ENCODE peak calls at places on chromosomes 3 and 15, in nine cellular contexts. One of them, this sample, is unnamed.

GRCh38 chr3:79339846-79340245 is 428.0 kb downstream of the ROBO1 start:
- DNase-seq in choroid plexus epithelial cell: no peak
- DNase-seq in H7: no peak
- DNase-seq in CD4-positive, CD25-positive, alpha-beta regulatory T cell: no peak
- DNase-seq in CD8-positive, alpha-beta T cell: no peak
- DNase-seq in uterus: no peak
- DNase-seq in brain microvascular endothelial cell: no peak
- DNase-seq in ovary: no peak
- DNase-seq in thoracic aorta: no peak
- DNase-seq in this sample: no peak

GRCh38 chr3:185070491-185071335 is 82.1 kb downstream of the C3orf70 start:
- DNase-seq in choroid plexus epithelial cell: peak; percentile 53
- DNase-seq in H7: peak; percentile 84
- DNase-seq in CD4-positive, CD25-positive, alpha-beta regulatory T cell: no peak
- DNase-seq in CD8-positive, alpha-beta T cell: no peak
- DNase-seq in uterus: no peak
- DNase-seq in brain microvascular endothelial cell: peak; percentile 38
- DNase-seq in ovary: no peak
- DNase-seq in thoracic aorta: no peak
- DNase-seq in this sample: no peak

GRCh38 chr3:171055336-171056178 is 29.0 kb upstream of the SLC2A2 start:
- DNase-seq in choroid plexus epithelial cell: peak; percentile 70
- DNase-seq in H7: no peak
- DNase-seq in CD4-positive, CD25-positive, alpha-beta regulatory T cell: no peak
- DNase-seq in CD8-positive, alpha-beta T cell: no peak
- DNase-seq in uterus: no peak
- DNase-seq in brain microvascular endothelial cell: peak; percentile 54
- DNase-seq in ovary: no peak
- DNase-seq in thoracic aorta: no peak
- DNase-seq in this sample: no peak

GRCh38 chr15:29822100-29822684 is at the start of gene TJP1:
- DNase-seq in choroid plexus epithelial cell: peak; percentile 85
- DNase-seq in H7: peak; percentile 94
- DNase-seq in CD4-positive, CD25-positive, alpha-beta regulatory T cell: no peak
- DNase-seq in CD8-positive, alpha-beta T cell: no peak
- DNase-seq in uterus: peak; percentile 73
- DNase-seq in brain microvascular endothelial cell: peak; percentile 60
- DNase-seq in ovary: peak; percentile 83
- DNase-seq in thoracic aorta: no peak
- DNase-seq in this sample: no peak

GRCh38 chr15:30992465-30992864 is 1.0 kb upstream of the MTMR10 start:
- DNase-seq in choroid plexus epithelial cell: no peak
- DNase-seq in H7: no peak
- DNase-seq in CD4-positive, CD25-positive, alpha-beta regulatory T cell: no peak
- DNase-seq in CD8-positive, alpha-beta T cell: no peak
- DNase-seq in uterus: no peak
- DNase-seq in brain microvascular endothelial cell: no peak
- DNase-seq in ovary: no peak
- DNase-seq in thoracic aorta: no peak
- DNase-seq in this sample: no peak

GRCh38 chr3:13391308-13391707 is 28.8 kb downstream of the NUP210 start:
- DNase-seq in choroid plexus epithelial cell: no peak
- DNase-seq in H7: peak; percentile 69
- DNase-seq in CD4-positive, CD25-positive, alpha-beta regulatory T cell: peak; percentile 16
- DNase-seq in CD8-positive, alpha-beta T cell: peak; percentile 38
- DNase-seq in uterus: no peak
- DNase-seq in brain microvascular endothelial cell: no peak
- DNase-seq in ovary: no peak
- DNase-seq in thoracic aorta: no peak
- DNase-seq in this sample: no peak

GRCh38 chr15:66617137-66618090 is 51.6 kb upstream of the LCTL start:
- DNase-seq in choroid plexus epithelial cell: peak; percentile 77
- DNase-seq in H7: peak; percentile 66
- DNase-seq in CD4-positive, CD25-positive, alpha-beta regulatory T cell: no peak
- DNase-seq in CD8-positive, alpha-beta T cell: no peak
- DNase-seq in uterus: peak; percentile 67
- DNase-seq in brain microvascular endothelial cell: peak; percentile 65
- DNase-seq in ovary: peak; percentile 71
- DNase-seq in thoracic aorta: peak; percentile 61
- DNase-seq in this sample: no peak

GRCh38 chr15:63727542-63727941 is 106.2 kb downstream of the HERC1 start:
- DNase-seq in choroid plexus epithelial cell: no peak
- DNase-seq in H7: no peak
- DNase-seq in CD4-positive, CD25-positive, alpha-beta regulatory T cell: no peak
- DNase-seq in CD8-positive, alpha-beta T cell: no peak
- DNase-seq in uterus: no peak
- DNase-seq in brain microvascular endothelial cell: no peak
- DNase-seq in ovary: no peak
- DNase-seq in thoracic aorta: no peak
- DNase-seq in this sample: no peak

GRCh38 chr15:48419896-48420295 is 88.7 kb downstream of the DUT start:
- DNase-seq in choroid plexus epithelial cell: no peak
- DNase-seq in H7: no peak
- DNase-seq in CD4-positive, CD25-positive, alpha-beta regulatory T cell: no peak
- DNase-seq in CD8-positive, alpha-beta T cell: no peak
- DNase-seq in uterus: no peak
- DNase-seq in brain microvascular endothelial cell: no peak
- DNase-seq in ovary: no peak
- DNase-seq in thoracic aorta: no peak
- DNase-seq in this sample: no peak

GRCh38 chr15:92690370-92690769 is 34.8 kb upstream of the FAM174B start:
- DNase-seq in choroid plexus epithelial cell: no peak
- DNase-seq in H7: no peak
- DNase-seq in CD4-positive, CD25-positive, alpha-beta regulatory T cell: no peak
- DNase-seq in CD8-positive, alpha-beta T cell: no peak
- DNase-seq in uterus: no peak
- DNase-seq in brain microvascular endothelial cell: no peak
- DNase-seq in ovary: no peak
- DNase-seq in thoracic aorta: no peak
- DNase-seq in this sample: no peak

GRCh38 chr3:53518495-53518981 is 24.1 kb downstream of the CACNA1D start:
- DNase-seq in choroid plexus epithelial cell: peak; percentile 8
- DNase-seq in H7: no peak
- DNase-seq in CD4-positive, CD25-positive, alpha-beta regulatory T cell: no peak
- DNase-seq in CD8-positive, alpha-beta T cell: no peak
- DNase-seq in uterus: peak; percentile 47
- DNase-seq in brain microvascular endothelial cell: no peak
- DNase-seq in ovary: no peak
- DNase-seq in thoracic aorta: no peak
- DNase-seq in this sample: no peak

GRCh38 chr15:75775296-75776074 is 62.8 kb upstream of the CSPG4 start:
- DNase-seq in choroid plexus epithelial cell: no peak
- DNase-seq in H7: peak; percentile 84
- DNase-seq in CD4-positive, CD25-positive, alpha-beta regulatory T cell: no peak
- DNase-seq in CD8-positive, alpha-beta T cell: no peak
- DNase-seq in uterus: no peak
- DNase-seq in brain microvascular endothelial cell: no peak
- DNase-seq in ovary: no peak
- DNase-seq in thoracic aorta: no peak
- DNase-seq in this sample: peak; percentile 40

GRCh38 chr3:61521229-61521628 is 40.1 kb upstream of the PTPRG start:
- DNase-seq in choroid plexus epithelial cell: no peak
- DNase-seq in H7: peak; percentile 32
- DNase-seq in CD4-positive, CD25-positive, alpha-beta regulatory T cell: no peak
- DNase-seq in CD8-positive, alpha-beta T cell: no peak
- DNase-seq in uterus: no peak
- DNase-seq in brain microvascular endothelial cell: no peak
- DNase-seq in ovary: no peak
- DNase-seq in thoracic aorta: no peak
- DNase-seq in this sample: no peak

GRCh38 chr3:126019683-126020082 is 50.7 kb downstream of the ROPN1B start:
- DNase-seq in choroid plexus epithelial cell: no peak
- DNase-seq in H7: no peak
- DNase-seq in CD4-positive, CD25-positive, alpha-beta regulatory T cell: no peak
- DNase-seq in CD8-positive, alpha-beta T cell: no peak
- DNase-seq in uterus: no peak
- DNase-seq in brain microvascular endothelial cell: no peak
- DNase-seq in ovary: no peak
- DNase-seq in thoracic aorta: no peak
- DNase-seq in this sample: no peak

GRCh38 chr15:79018960-79019359 is 71.6 kb downstream of the RASGRF1 start:
- DNase-seq in choroid plexus epithelial cell: no peak
- DNase-seq in H7: no peak
- DNase-seq in CD4-positive, CD25-positive, alpha-beta regulatory T cell: no peak
- DNase-seq in CD8-positive, alpha-beta T cell: no peak
- DNase-seq in uterus: no peak
- DNase-seq in brain microvascular endothelial cell: no peak
- DNase-seq in ovary: no peak
- DNase-seq in thoracic aorta: no peak
- DNase-seq in this sample: no peak

GRCh38 chr3:142680710-142681109 is 43.1 kb upstream of the TRPC1 start:
- DNase-seq in choroid plexus epithelial cell: peak; percentile 22
- DNase-seq in H7: no peak
- DNase-seq in CD4-positive, CD25-positive, alpha-beta regulatory T cell: no peak
- DNase-seq in CD8-positive, alpha-beta T cell: no peak
- DNase-seq in uterus: no peak
- DNase-seq in brain microvascular endothelial cell: no peak
- DNase-seq in ovary: no peak
- DNase-seq in thoracic aorta: no peak
- DNase-seq in this sample: no peak

GRCh38 chr15:40510201-40510600 is 39.4 kb downstream of the CHST14 start:
- DNase-seq in choroid plexus epithelial cell: peak; percentile 59
- DNase-seq in H7: no peak
- DNase-seq in CD4-positive, CD25-positive, alpha-beta regulatory T cell: no peak
- DNase-seq in CD8-positive, alpha-beta T cell: no peak
- DNase-seq in uterus: no peak
- DNase-seq in brain microvascular endothelial cell: no peak
- DNase-seq in ovary: no peak
- DNase-seq in thoracic aorta: no peak
- DNase-seq in this sample: no peak

GRCh38 chr15:75036269-75036668 is 12.9 kb downstream of the PPCDC start:
- DNase-seq in choroid plexus epithelial cell: peak; percentile 49
- DNase-seq in H7: peak; percentile 88
- DNase-seq in CD4-positive, CD25-positive, alpha-beta regulatory T cell: no peak
- DNase-seq in CD8-positive, alpha-beta T cell: no peak
- DNase-seq in uterus: no peak
- DNase-seq in brain microvascular endothelial cell: no peak
- DNase-seq in ovary: no peak
- DNase-seq in thoracic aorta: no peak
- DNase-seq in this sample: no peak

DNA sequence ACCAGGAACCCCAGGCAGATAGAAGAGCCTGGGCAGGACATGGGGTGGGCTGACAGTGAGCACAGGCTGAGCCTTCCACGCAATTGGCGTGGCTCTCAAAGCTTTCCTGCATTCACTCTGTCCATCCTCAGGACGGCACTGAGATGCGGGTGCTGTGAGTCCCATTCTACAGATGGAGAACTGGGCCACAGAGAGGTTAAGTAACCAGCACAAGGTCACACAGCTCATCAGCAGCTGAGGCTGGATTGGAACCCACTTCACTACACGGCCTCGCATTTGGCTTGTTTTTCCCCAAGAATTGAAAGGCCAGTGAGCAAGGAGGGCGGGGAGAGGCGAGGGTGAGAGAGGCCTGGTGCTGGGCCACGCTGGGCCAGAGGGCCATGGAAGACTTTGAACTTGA is 36.0 kb upstream of the GRIP2 start:
- DNase-seq in choroid plexus epithelial cell: no peak
- DNase-seq in H7: no peak
- DNase-seq in CD4-positive, CD25-positive, alpha-beta regulatory T cell: no peak
- DNase-seq in CD8-positive, alpha-beta T cell: no peak
- DNase-seq in uterus: no peak
- DNase-seq in brain microvascular endothelial cell: no peak
- DNase-seq in ovary: no peak
- DNase-seq in thoracic aorta: no peak
- DNase-seq in this sample: no peak
- H3K4me3 ChIP-seq in choroid plexus epithelial cell: no peak overlapping the region
- H3K4me3 ChIP-seq in H7: no peak overlapping the region
- H3K4me3 ChIP-seq in CD4-positive, CD25-positive, alpha-beta regulatory T cell: no peak overlapping the region
- H3K4me3 ChIP-seq in CD8-positive, alpha-beta T cell: no peak overlapping the region
- H3K4me3 ChIP-seq in uterus: no peak overlapping the region
- H3K4me3 ChIP-seq in brain microvascular endothelial cell: no peak overlapping the region
- H3K4me3 ChIP-seq in ovary: no peak overlapping the region
- H3K4me3 ChIP-seq in thoracic aorta: no peak overlapping the region
- H3K4me3 ChIP-seq in this sample: no peak overlapping the region

GRCh38 chr3:20043825-20044224 is 3.6 kb downstream of the KAT2B start:
- DNase-seq in choroid plexus epithelial cell: no peak
- DNase-seq in H7: no peak
- DNase-seq in CD4-positive, CD25-positive, alpha-beta regulatory T cell: no peak
- DNase-seq in CD8-positive, alpha-beta T cell: no peak
- DNase-seq in uterus: no peak
- DNase-seq in brain microvascular endothelial cell: no peak
- DNase-seq in ovary: no peak
- DNase-seq in thoracic aorta: no peak
- DNase-seq in this sample: no peak
- H3K4me3 ChIP-seq in choroid plexus epithelial cell: no peak overlapping the region
- H3K4me3 ChIP-seq in H7: no peak overlapping the region
- H3K4me3 ChIP-seq in CD4-positive, CD25-positive, alpha-beta regulatory T cell: peak overlapping the region; percentile 80
- H3K4me3 ChIP-seq in CD8-positive, alpha-beta T cell: peak overlapping the region; percentile 45
- H3K4me3 ChIP-seq in uterus: no peak overlapping the region
- H3K4me3 ChIP-seq in brain microvascular endothelial cell: no peak overlapping the region
- H3K4me3 ChIP-seq in ovary: no peak overlapping the region
- H3K4me3 ChIP-seq in thoracic aorta: peak overlapping the region; percentile 65
- H3K4me3 ChIP-seq in this sample: no peak overlapping the region

GRCh38 chr3:119357190-119357589 is 63.0 kb downstream of the ARHGAP31 start:
- DNase-seq in choroid plexus epithelial cell: peak; percentile 45
- DNase-seq in H7: no peak
- DNase-seq in CD4-positive, CD25-positive, alpha-beta regulatory T cell: no peak
- DNase-seq in CD8-positive, alpha-beta T cell: no peak
- DNase-seq in uterus: no peak
- DNase-seq in brain microvascular endothelial cell: no peak
- DNase-seq in ovary: no peak
- DNase-seq in thoracic aorta: no peak
- DNase-seq in this sample: no peak
- H3K4me3 ChIP-seq in choroid plexus epithelial cell: peak overlapping the region; percentile 27
- H3K4me3 ChIP-seq in H7: no peak overlapping the region
- H3K4me3 ChIP-seq in CD4-positive, CD25-positive, alpha-beta regulatory T cell: no peak overlapping the region
- H3K4me3 ChIP-seq in CD8-positive, alpha-beta T cell: no peak overlapping the region
- H3K4me3 ChIP-seq in uterus: no peak overlapping the region
- H3K4me3 ChIP-seq in brain microvascular endothelial cell: no peak overlapping the region
- H3K4me3 ChIP-seq in ovary: no peak overlapping the region
- H3K4me3 ChIP-seq in thoracic aorta: peak overlapping the region; percentile 32
- H3K4me3 ChIP-seq in this sample: no peak overlapping the region

DNA sequence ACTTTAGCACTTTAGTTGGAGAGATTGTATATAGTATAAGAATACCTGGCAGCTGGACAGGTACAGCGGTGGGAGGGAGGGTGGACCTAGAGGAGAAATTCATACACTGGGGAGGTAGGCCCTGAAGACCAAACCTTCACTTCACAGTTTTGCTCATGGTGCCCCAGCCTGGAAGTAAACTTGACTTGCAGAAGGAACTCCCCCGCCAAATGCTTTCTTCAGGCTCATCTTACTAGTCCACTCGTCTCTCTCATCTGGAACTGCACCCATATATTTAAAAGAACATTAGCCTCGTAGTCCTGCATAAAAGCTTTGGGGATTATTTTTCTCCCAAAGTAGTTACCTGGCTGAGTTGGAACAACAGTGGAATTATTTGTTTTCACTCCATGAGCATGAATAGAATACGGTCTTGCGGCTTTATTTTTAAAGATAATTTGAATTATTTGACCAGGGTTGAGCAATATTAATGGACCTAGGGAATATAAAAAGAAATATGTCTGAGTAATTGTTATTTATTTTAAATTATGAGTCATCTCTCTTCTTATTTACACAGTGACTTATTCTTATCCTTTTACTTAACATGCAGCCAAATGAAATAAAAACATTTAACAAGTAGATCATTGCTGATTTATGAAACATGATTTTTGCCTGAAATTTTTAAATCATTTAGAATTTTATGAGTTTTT is 25.5 kb upstream of the CP start:
- DNase-seq in choroid plexus epithelial cell: peak; percentile 51
- DNase-seq in H7: no peak
- DNase-seq in CD4-positive, CD25-positive, alpha-beta regulatory T cell: no peak
- DNase-seq in CD8-positive, alpha-beta T cell: no peak
- DNase-seq in uterus: peak; percentile 53
- DNase-seq in brain microvascular endothelial cell: peak; percentile 28
- DNase-seq in ovary: no peak
- DNase-seq in thoracic aorta: no peak
- DNase-seq in this sample: no peak
- H3K4me3 ChIP-seq in choroid plexus epithelial cell: no peak overlapping the region
- H3K4me3 ChIP-seq in H7: no peak overlapping the region
- H3K4me3 ChIP-seq in CD4-positive, CD25-positive, alpha-beta regulatory T cell: no peak overlapping the region
- H3K4me3 ChIP-seq in CD8-positive, alpha-beta T cell: no peak overlapping the region
- H3K4me3 ChIP-seq in uterus: no peak overlapping the region
- H3K4me3 ChIP-seq in brain microvascular endothelial cell: no peak overlapping the region
- H3K4me3 ChIP-seq in ovary: no peak overlapping the region
- H3K4me3 ChIP-seq in thoracic aorta: no peak overlapping the region
- H3K4me3 ChIP-seq in this sample: no peak overlapping the region

This sample was measured in Jurkat, Clone E6-1.